ENCODE peak calls at places on chromosomes 5 and 9, in eight cellular contexts. O is stimulated activated CD4-positive, alpha-beta T cell treated with anti-CD3 and anti-CD28 coated beads, Interleukin-15, amount 100 ng/mL, for 24 hours; C is iris pigment epithelial cell; H is NCI-H460; D is RCC 7860; I is ACHN; S is cardiac muscle cell; F is fibroblast of lung. K is an unnamed sample.

GRCh38 chr5:109388407-109388806 is 21.4 kb downstream of the PJA2 start:
- DNase-seq in F (peak), I (no peak), S (peak), C (peak), O (no peak), H (no peak), D (no peak), K (no peak)

GRCh38 chr5:143428155-143428554 is 24.7 kb upstream of the NR3C1 start:
- DNase-seq in C (no peak), O (no peak), S (no peak), D (no peak), F (no peak), H (no peak), I (no peak), K (no peak)

GRCh38 chr9:75636427-75637045 is 253.9 kb upstream of the PCSK5 start:
- DNase-seq in D (no peak), S (no peak), O (no peak), H (no peak), I (no peak), C (no peak), F (no peak), K (no peak)

GRCh38 chr9:136698681-136699246 is 11.5 kb upstream of the AGPAT2 start:
- DNase-seq in I (no peak), D (no peak), C (no peak), F (no peak), O (no peak), S (no peak), H (no peak), K (no peak)

GRCh38 chr5:135324897-135325650 is 74.0 kb downstream of the MACROH2A1 start:
- DNase-seq in O (peak), S (no peak), C (no peak), H (no peak), I (no peak), D (no peak), F (no peak), K (no peak)

GRCh38 chr5:120465281-120465961 is 1.3 kb downstream of the PRR16 start:
- DNase-seq in F (peak), H (no peak), O (peak), I (peak), S (peak), D (no peak), C (peak), K (peak)

GRCh38 chr5:77425420-77425819 is 66.7 kb downstream of the WDR41 start:
- DNase-seq in S (no peak), O (no peak), I (no peak), D (no peak), F (no peak), H (no peak), C (peak), K (no peak)

GRCh38 chr5:143459433-143459832 is 55.9 kb upstream of the NR3C1 start:
- DNase-seq in F (no peak), S (no peak), I (no peak), C (no peak), H (no peak), D (no peak), O (no peak), K (no peak)

GRCh38 chr9:83794051-83794450 is 23.5 kb downstream of the GKAP1 start:
- DNase-seq in H (no peak), I (no peak), D (no peak), S (no peak), O (no peak), F (no peak), C (no peak), K (no peak)

GRCh38 chr9:23841304-23841703 is 15.3 kb upstream of the ELAVL2 start:
- DNase-seq in C (no peak), O (no peak), H (no peak), S (no peak), I (no peak), F (no peak), D (no peak), K (no peak)

GRCh38 chr5:68369436-68370125 is 154.0 kb downstream of the PIK3R1 start:
- DNase-seq in I (no peak), H (no peak), D (no peak), C (no peak), O (peak), F (no peak), S (no peak), K (no peak)

GRCh38 chr9:104553261-104553660 is 15.7 kb upstream of the OR13C8 start:
- DNase-seq in O (no peak), F (no peak), I (no peak), H (no peak), C (peak), S (no peak), D (no peak), K (no peak)

GRCh38 chr5:75275736-75276135 is 39.1 kb upstream of the ANKRD31 start:
- DNase-seq in H (no peak), O (no peak), D (no peak), C (no peak), S (no peak), F (no peak), I (no peak), K (no peak)

GRCh38 chr5:23042231-23042630 is 189.1 kb upstream of the CDH12 start:
- DNase-seq in S (no peak), O (no peak), D (no peak), F (no peak), H (no peak), I (no peak), C (no peak), K (no peak)

GRCh38 chr9:115170674-115171073 is 52.7 kb upstream of the TNC start:
- DNase-seq in C (peak), I (no peak), S (peak), O (no peak), D (peak), H (peak), F (peak), K (peak)

GRCh38 chr5:91584352-91584751 is 201.2 kb upstream of the ARRDC3 start:
- DNase-seq in I (no peak), D (no peak), S (no peak), C (no peak), O (no peak), F (no peak), H (no peak), K (no peak)

GRCh38 chr5:148910686-148911361 is 84.4 kb downstream of the ADRB2 start:
- DNase-seq in F (peak), O (no peak), D (peak), H (peak), C (peak), S (peak), I (peak), K (peak)

GRCh38 chr5:126309860-126310259 is 113.3 kb upstream of the GRAMD2B start:
- DNase-seq in C (no peak), I (no peak), H (no peak), S (peak), F (no peak), O (no peak), D (no peak), K (no peak)

GRCh38 chr9:109115931-109116541 is 3.7 kb downstream of the TMEM245 start:
- DNase-seq in I (no peak), D (no peak), C (peak), F (peak), H (no peak), S (peak), O (no peak), K (peak)

GRCh38 chr9:118478752-118479151 is 774.5 kb downstream of the TLR4 start:
- DNase-seq in I (no peak), H (no peak), F (no peak), S (no peak), O (no peak), D (no peak), C (no peak), K (no peak)

GRCh38 chr5:87645241-87645640 is 232.5 kb upstream of the CCNH start:
- DNase-seq in O (no peak), I (no peak), D (no peak), C (no peak), H (no peak), S (no peak), F (no peak), K (no peak)

GRCh38 chr9:95107976-95108375 is 209.5 kb downstream of the FANCC start:
- DNase-seq in F (no peak), H (no peak), I (no peak), D (no peak), C (no peak), O (no peak), S (no peak), K (no peak)

GRCh38 chr5:92552206-92553160 is 1028.5 kb downstream of the NR2F1-AS1 start:
- DNase-seq in C (peak), O (no peak), D (peak), S (peak), F (peak), H (peak), I (no peak), K (peak)

GRCh38 chr5:150497989-150498317 is 10.0 kb upstream of the NDST1 start:
- DNase-seq in C (no peak), H (no peak), I (no peak), D (no peak), O (no peak), S (no peak), F (no peak), K (no peak)

GRCh38 chr5:90119531-90119940 is 290.0 kb downstream of the CETN3 start:
- DNase-seq in C (peak), S (peak), H (no peak), F (no peak), D (no peak), O (no peak), I (no peak), K (no peak)

GRCh38 chr5:124645396-124645795 is 101.0 kb downstream of the ZNF608 start:
- DNase-seq in O (no peak), D (peak), I (no peak), F (no peak), C (no peak), H (no peak), S (no peak), K (no peak)

GRCh38 chr5:1471240-1471853 is 26.1 kb upstream of the SLC6A3 start:
- DNase-seq in F (no peak), I (no peak), S (no peak), O (no peak), H (no peak), D (no peak), C (no peak), K (no peak)

GRCh38 chr5:116145416-116145815 is 60.6 kb downstream of the COMMD10 start:
- DNase-seq in I (no peak), O (peak), D (no peak), C (no peak), F (no peak), H (no peak), S (no peak), K (no peak)

GRCh38 chr9:37262410-37262809 is 142.0 kb downstream of the ZCCHC7 start:
- DNase-seq in I (peak), F (peak), S (peak), H (peak), O (no peak), D (no peak), C (peak), K (no peak)